ENCODE peak calls at places on chromosomes 5 and 9, in nine cellular contexts. One of them, this sample, is unnamed. For H3K36me3 and H3K4me1, the result is how much of the 10 kb centered on the place peaks cover.

GRCh38 chr9:112200699-112201098 is 25.6 kb upstream of the SUSD1 start:
- DNase-seq in cardiac muscle cell: no peak
- DNase-seq in neural progenitor cell: no peak
- DNase-seq in CD8-positive, alpha-beta T cell: no peak
- DNase-seq in left ventricle myocardium inferior: no peak
- DNase-seq in aorta: no peak
- DNase-seq in mesenchymal stem cell: no peak
- DNase-seq in lower lobe of right lung: no peak
- DNase-seq in psoas muscle: no peak
- DNase-seq in this sample: no peak

GRCh38 chr5:137186759-137187461 is 312.2 kb downstream of the SPOCK1 start:
- DNase-seq in neural progenitor cell: no peak
- DNase-seq in lower lobe of right lung: no peak
- DNase-seq in cardiac muscle cell: peak
- DNase-seq in aorta: peak
- DNase-seq in mesenchymal stem cell: peak
- DNase-seq in left ventricle myocardium inferior: peak
- DNase-seq in psoas muscle: peak
- DNase-seq in CD8-positive, alpha-beta T cell: no peak
- DNase-seq in this sample: no peak

GRCh38 chr9:127509261-127509954 is 58.1 kb downstream of the LRSAM1 start:
- DNase-seq in lower lobe of right lung: no peak
- DNase-seq in psoas muscle: no peak
- DNase-seq in neural progenitor cell: no peak
- DNase-seq in left ventricle myocardium inferior: no peak
- DNase-seq in CD8-positive, alpha-beta T cell: no peak
- DNase-seq in aorta: no peak
- DNase-seq in mesenchymal stem cell: no peak
- DNase-seq in cardiac muscle cell: peak
- DNase-seq in this sample: no peak

GRCh38 chr5:61394078-61394701 is 62.1 kb downstream of the ZSWIM6 start:
- DNase-seq in neural progenitor cell: no peak
- DNase-seq in mesenchymal stem cell: peak
- DNase-seq in left ventricle myocardium inferior: no peak
- DNase-seq in lower lobe of right lung: no peak
- DNase-seq in aorta: no peak
- DNase-seq in CD8-positive, alpha-beta T cell: no peak
- DNase-seq in psoas muscle: no peak
- DNase-seq in cardiac muscle cell: no peak
- DNase-seq in this sample: no peak

GRCh38 chr9:107755267-107755666 is 265.7 kb upstream of the KLF4 start:
- DNase-seq in psoas muscle: no peak
- DNase-seq in lower lobe of right lung: no peak
- DNase-seq in cardiac muscle cell: peak
- DNase-seq in neural progenitor cell: no peak
- DNase-seq in left ventricle myocardium inferior: no peak
- DNase-seq in mesenchymal stem cell: peak
- DNase-seq in aorta: no peak
- DNase-seq in CD8-positive, alpha-beta T cell: no peak
- DNase-seq in this sample: no peak

GRCh38 chr9:98091735-98092632 is 27.0 kb downstream of the TRIM14 start:
- DNase-seq in psoas muscle: no peak
- DNase-seq in lower lobe of right lung: no peak
- DNase-seq in mesenchymal stem cell: peak
- DNase-seq in aorta: no peak
- DNase-seq in neural progenitor cell: peak
- DNase-seq in left ventricle myocardium inferior: no peak
- DNase-seq in cardiac muscle cell: peak
- DNase-seq in CD8-positive, alpha-beta T cell: no peak
- DNase-seq in this sample: no peak

GRCh38 chr5:96657068-96657467 is 5.1 kb upstream of the CAST start:
- DNase-seq in neural progenitor cell: no peak
- DNase-seq in mesenchymal stem cell: peak
- DNase-seq in psoas muscle: no peak
- DNase-seq in lower lobe of right lung: no peak
- DNase-seq in aorta: no peak
- DNase-seq in left ventricle myocardium inferior: no peak
- DNase-seq in CD8-positive, alpha-beta T cell: no peak
- DNase-seq in cardiac muscle cell: peak
- DNase-seq in this sample: peak

GRCh38 chr5:129906177-129906887 is 2.1 kb downstream of the CHSY3 start:
- DNase-seq in lower lobe of right lung: no peak
- DNase-seq in CD8-positive, alpha-beta T cell: no peak
- DNase-seq in cardiac muscle cell: peak
- DNase-seq in aorta: peak
- DNase-seq in psoas muscle: no peak
- DNase-seq in mesenchymal stem cell: peak
- DNase-seq in left ventricle myocardium inferior: no peak
- DNase-seq in neural progenitor cell: peak
- DNase-seq in this sample: no peak

DNA sequence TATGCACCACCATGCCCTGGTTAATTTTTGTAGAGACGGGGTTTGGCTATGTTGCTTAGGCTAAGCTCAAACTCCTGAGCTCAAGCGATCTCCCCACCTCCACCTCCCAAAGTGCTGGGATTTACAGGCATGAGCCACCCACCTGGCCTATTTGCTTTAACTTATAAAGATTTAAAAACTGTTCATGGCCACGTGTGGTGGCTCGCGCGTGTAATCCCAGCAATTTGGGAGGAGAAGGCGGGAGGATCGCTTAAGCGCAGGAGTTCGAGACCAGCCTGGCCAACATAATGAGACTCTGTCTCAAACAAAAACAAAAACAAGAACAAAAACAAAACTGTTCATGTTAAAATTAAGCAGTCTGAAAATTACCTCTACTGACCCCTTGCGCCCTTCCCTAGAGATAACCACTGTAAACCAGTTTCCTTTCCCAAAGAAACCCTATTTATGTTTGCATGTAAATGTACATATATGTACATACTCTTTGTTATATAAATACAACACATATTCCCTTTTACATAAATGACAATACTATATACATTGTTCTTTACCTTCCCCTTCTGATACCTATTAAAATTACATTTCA is 1.5 kb downstream of the AK6 start:
- DNase-seq in neural progenitor cell: no peak
- DNase-seq in cardiac muscle cell: no peak
- DNase-seq in CD8-positive, alpha-beta T cell: no peak
- DNase-seq in aorta: no peak
- DNase-seq in mesenchymal stem cell: peak
- DNase-seq in lower lobe of right lung: no peak
- DNase-seq in left ventricle myocardium inferior: no peak
- DNase-seq in psoas muscle: no peak
- DNase-seq in this sample: no peak
- H3K4me3 ChIP-seq in neural progenitor cell: peak
- H3K4me3 ChIP-seq in cardiac muscle cell: peak
- H3K4me3 ChIP-seq in CD8-positive, alpha-beta T cell: peak
- H3K4me3 ChIP-seq in aorta: no peak
- H3K4me3 ChIP-seq in mesenchymal stem cell: peak
- H3K4me3 ChIP-seq in lower lobe of right lung: peak
- H3K4me3 ChIP-seq in left ventricle myocardium inferior: peak
- H3K4me3 ChIP-seq in psoas muscle: peak
- H3K4me3 ChIP-seq in this sample: no peak

GRCh38 chr5:75365740-75366139 is 28.7 kb downstream of the HMGCR start:
- DNase-seq in lower lobe of right lung: no peak
- DNase-seq in aorta: no peak
- DNase-seq in cardiac muscle cell: no peak
- DNase-seq in CD8-positive, alpha-beta T cell: no peak
- DNase-seq in left ventricle myocardium inferior: no peak
- DNase-seq in neural progenitor cell: no peak
- DNase-seq in psoas muscle: no peak
- DNase-seq in mesenchymal stem cell: peak
- DNase-seq in this sample: no peak

GRCh38 chr5:75364571-75365280 is 27.7 kb downstream of the HMGCR start:
- DNase-seq in cardiac muscle cell: no peak
- DNase-seq in CD8-positive, alpha-beta T cell: no peak
- DNase-seq in mesenchymal stem cell: no peak
- DNase-seq in psoas muscle: no peak
- DNase-seq in lower lobe of right lung: no peak
- DNase-seq in aorta: no peak
- DNase-seq in neural progenitor cell: peak
- DNase-seq in left ventricle myocardium inferior: no peak
- DNase-seq in this sample: no peak

GRCh38 chr5:75362474-75362975 is 25.5 kb downstream of the HMGCR start:
- DNase-seq in left ventricle myocardium inferior: no peak
- DNase-seq in cardiac muscle cell: no peak
- DNase-seq in CD8-positive, alpha-beta T cell: no peak
- DNase-seq in psoas muscle: no peak
- DNase-seq in lower lobe of right lung: no peak
- DNase-seq in aorta: no peak
- DNase-seq in neural progenitor cell: no peak
- DNase-seq in mesenchymal stem cell: no peak
- DNase-seq in this sample: no peak

GRCh38 chr5:75363111-75363510 is 26.1 kb downstream of the HMGCR start:
- DNase-seq in neural progenitor cell: peak
- DNase-seq in mesenchymal stem cell: no peak
- DNase-seq in cardiac muscle cell: no peak
- DNase-seq in aorta: no peak
- DNase-seq in left ventricle myocardium inferior: no peak
- DNase-seq in psoas muscle: no peak
- DNase-seq in lower lobe of right lung: no peak
- DNase-seq in CD8-positive, alpha-beta T cell: no peak
- DNase-seq in this sample: no peak

GRCh38 chr5:75363726-75364495 is 26.9 kb downstream of the HMGCR start:
- DNase-seq in neural progenitor cell: no peak
- DNase-seq in left ventricle myocardium inferior: no peak
- DNase-seq in psoas muscle: no peak
- DNase-seq in aorta: no peak
- DNase-seq in CD8-positive, alpha-beta T cell: no peak
- DNase-seq in lower lobe of right lung: peak
- DNase-seq in mesenchymal stem cell: peak
- DNase-seq in cardiac muscle cell: no peak
- DNase-seq in this sample: peak
- H3K36me3 ChIP-seq in neural progenitor cell: under half
- H3K36me3 ChIP-seq in left ventricle myocardium inferior: under half
- H3K36me3 ChIP-seq in psoas muscle: under half
- H3K36me3 ChIP-seq in aorta: under half
- H3K36me3 ChIP-seq in CD8-positive, alpha-beta T cell: under half
- H3K36me3 ChIP-seq in lower lobe of right lung: under half
- H3K36me3 ChIP-seq in mesenchymal stem cell: under half
- H3K36me3 ChIP-seq in cardiac muscle cell: under half
- H3K36me3 ChIP-seq in this sample: under half

GRCh38 chr9:38022995-38023394 is 46.0 kb downstream of the SHB start:
- DNase-seq in mesenchymal stem cell: no peak
- DNase-seq in aorta: no peak
- DNase-seq in lower lobe of right lung: peak
- DNase-seq in left ventricle myocardium inferior: no peak
- DNase-seq in cardiac muscle cell: no peak
- DNase-seq in psoas muscle: no peak
- DNase-seq in neural progenitor cell: no peak
- DNase-seq in CD8-positive, alpha-beta T cell: no peak
- DNase-seq in this sample: peak

GRCh38 chr9:38024036-38024681 is 44.9 kb downstream of the SHB start:
- DNase-seq in psoas muscle: peak
- DNase-seq in neural progenitor cell: peak
- DNase-seq in mesenchymal stem cell: peak
- DNase-seq in cardiac muscle cell: peak
- DNase-seq in CD8-positive, alpha-beta T cell: no peak
- DNase-seq in aorta: peak
- DNase-seq in left ventricle myocardium inferior: no peak
- DNase-seq in lower lobe of right lung: peak
- DNase-seq in this sample: peak

GRCh38 chr9:38025166-38025565 is 43.9 kb downstream of the SHB start:
- DNase-seq in mesenchymal stem cell: no peak
- DNase-seq in lower lobe of right lung: no peak
- DNase-seq in neural progenitor cell: no peak
- DNase-seq in cardiac muscle cell: no peak
- DNase-seq in psoas muscle: no peak
- DNase-seq in CD8-positive, alpha-beta T cell: no peak
- DNase-seq in left ventricle myocardium inferior: no peak
- DNase-seq in aorta: no peak
- DNase-seq in this sample: no peak

GRCh38 chr9:38022203-38022602 is 46.8 kb downstream of the SHB start:
- DNase-seq in CD8-positive, alpha-beta T cell: no peak
- DNase-seq in mesenchymal stem cell: no peak
- DNase-seq in neural progenitor cell: no peak
- DNase-seq in aorta: no peak
- DNase-seq in lower lobe of right lung: no peak
- DNase-seq in psoas muscle: no peak
- DNase-seq in left ventricle myocardium inferior: no peak
- DNase-seq in cardiac muscle cell: no peak
- DNase-seq in this sample: no peak

GRCh38 chr9:38023661-38024035 is 45.4 kb downstream of the SHB start:
- DNase-seq in psoas muscle: no peak
- DNase-seq in neural progenitor cell: no peak
- DNase-seq in lower lobe of right lung: no peak
- DNase-seq in aorta: no peak
- DNase-seq in CD8-positive, alpha-beta T cell: no peak
- DNase-seq in cardiac muscle cell: no peak
- DNase-seq in mesenchymal stem cell: no peak
- DNase-seq in left ventricle myocardium inferior: no peak
- DNase-seq in this sample: no peak
- H3K4me1 ChIP-seq in psoas muscle: half or more
- H3K4me1 ChIP-seq in neural progenitor cell: half or more
- H3K4me1 ChIP-seq in lower lobe of right lung: half or more
- H3K4me1 ChIP-seq in aorta: under half
- H3K4me1 ChIP-seq in CD8-positive, alpha-beta T cell: under half
- H3K4me1 ChIP-seq in cardiac muscle cell: half or more
- H3K4me1 ChIP-seq in mesenchymal stem cell: half or more
- H3K4me1 ChIP-seq in left ventricle myocardium inferior: half or more
- H3K4me1 ChIP-seq in this sample: half or more

GRCh38 chr5:178118345-178118744 is 5.0 kb downstream of the N4BP3 start:
- DNase-seq in cardiac muscle cell: no peak
- DNase-seq in psoas muscle: no peak
- DNase-seq in neural progenitor cell: no peak
- DNase-seq in CD8-positive, alpha-beta T cell: no peak
- DNase-seq in lower lobe of right lung: no peak
- DNase-seq in left ventricle myocardium inferior: no peak
- DNase-seq in mesenchymal stem cell: no peak
- DNase-seq in aorta: peak
- DNase-seq in this sample: no peak

GRCh38 chr5:178119915-178120660 is 6.8 kb downstream of the N4BP3 start:
- DNase-seq in cardiac muscle cell: no peak
- DNase-seq in CD8-positive, alpha-beta T cell: no peak
- DNase-seq in neural progenitor cell: no peak
- DNase-seq in mesenchymal stem cell: no peak
- DNase-seq in psoas muscle: no peak
- DNase-seq in left ventricle myocardium inferior: no peak
- DNase-seq in aorta: peak
- DNase-seq in lower lobe of right lung: peak
- DNase-seq in this sample: no peak

GRCh38 chr5:178121450-178122276 is 8.3 kb downstream of the N4BP3 start:
- DNase-seq in aorta: no peak
- DNase-seq in lower lobe of right lung: peak
- DNase-seq in left ventricle myocardium inferior: peak
- DNase-seq in CD8-positive, alpha-beta T cell: no peak
- DNase-seq in mesenchymal stem cell: no peak
- DNase-seq in neural progenitor cell: no peak
- DNase-seq in cardiac muscle cell: peak
- DNase-seq in psoas muscle: peak
- DNase-seq in this sample: peak

GRCh38 chr5:178122346-178122745 is 8.5 kb upstream of the RMND5B start:
- DNase-seq in mesenchymal stem cell: no peak
- DNase-seq in cardiac muscle cell: no peak
- DNase-seq in neural progenitor cell: no peak
- DNase-seq in aorta: no peak
- DNase-seq in lower lobe of right lung: no peak
- DNase-seq in CD8-positive, alpha-beta T cell: no peak
- DNase-seq in psoas muscle: no peak
- DNase-seq in left ventricle myocardium inferior: no peak
- DNase-seq in this sample: peak

DNA sequence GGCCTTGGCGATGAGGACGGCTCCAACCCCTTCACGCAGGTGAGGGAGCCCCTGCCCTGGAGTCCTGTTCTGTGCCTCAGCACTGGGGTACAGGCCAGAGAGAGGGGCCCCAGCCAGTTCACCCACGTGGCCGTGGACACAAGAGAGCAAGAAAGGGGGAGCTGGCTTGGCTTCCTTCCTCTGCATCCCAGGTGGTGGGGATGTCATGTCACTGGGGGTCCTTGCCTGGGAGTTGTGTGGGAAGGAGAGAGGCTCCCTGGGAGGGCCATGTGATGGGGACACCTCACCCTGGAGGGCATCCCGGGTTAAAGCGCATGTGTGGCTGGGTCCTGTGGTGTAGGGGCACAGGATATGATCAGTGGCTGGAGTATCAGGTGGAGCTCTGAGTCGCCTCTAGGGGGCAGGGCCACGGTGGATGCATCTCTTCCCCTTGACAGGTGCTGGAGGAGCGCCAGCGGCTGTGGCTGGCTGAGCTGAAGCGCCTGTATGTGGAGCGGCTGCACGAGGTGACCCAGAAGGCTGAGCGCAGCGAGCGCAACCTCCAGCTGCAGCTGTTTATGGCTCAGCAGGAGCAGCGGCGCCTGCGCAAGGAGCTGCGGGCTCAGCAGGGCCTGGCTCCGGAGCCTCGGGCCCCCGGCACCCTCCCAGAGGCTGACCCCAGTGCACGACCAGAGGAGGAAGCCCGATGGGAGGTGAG is 7.5 kb downstream of the N4BP3 start:
- DNase-seq in neural progenitor cell: peak
- DNase-seq in lower lobe of right lung: peak
- DNase-seq in left ventricle myocardium inferior: peak
- DNase-seq in psoas muscle: peak
- DNase-seq in CD8-positive, alpha-beta T cell: peak
- DNase-seq in mesenchymal stem cell: peak
- DNase-seq in cardiac muscle cell: peak
- DNase-seq in aorta: no peak
- DNase-seq in this sample: peak
- H3K4me3 ChIP-seq in neural progenitor cell: no peak
- H3K4me3 ChIP-seq in lower lobe of right lung: no peak
- H3K4me3 ChIP-seq in left ventricle myocardium inferior: peak
- H3K4me3 ChIP-seq in psoas muscle: peak
- H3K4me3 ChIP-seq in CD8-positive, alpha-beta T cell: peak
- H3K4me3 ChIP-seq in mesenchymal stem cell: peak
- H3K4me3 ChIP-seq in cardiac muscle cell: no peak
- H3K4me3 ChIP-seq in aorta: no peak
- H3K4me3 ChIP-seq in this sample: no peak